ENCODE peak calls at places on chromosomes 3 and 15, in ten cellular contexts. D is ureter, M is NCI-H524 treated with DMSO at 0.1 percent for 48 hours, O is anterior cingulate cortex, A is H54, K is putamen, N is small intestine, U is H7, Z is activated T-cell treated with anti-CD3 and anti-CD28 coated beads for 1 hour, T is nephron progenitor cell. G is an unnamed sample.

GRCh38 chr3:143119009-143119914 is at the start of gene CHST2:
- DNase-seq in D (peak; percentile 57), M (peak; percentile 70), O (peak; percentile 67), A (peak; percentile 95), K (peak; percentile 76), N (peak; percentile 39), U (peak; percentile 99), Z (peak; percentile 51), T (peak; percentile 84), G (peak; percentile 46)

GRCh38 chr15:75573001-75573400 is 6.1 kb downstream of the PTPN9 start:
- DNase-seq in D (no peak), M (no peak), O (no peak), A (no peak), K (no peak), N (no peak), U (no peak), Z (no peak), T (no peak), G (no peak)

GRCh38 chr3:123375014-123375940 is 73.6 kb downstream of the ADCY5 start:
- DNase-seq in D (no peak), M (peak; percentile 95), O (no peak), A (no peak), K (no peak), N (no peak), U (no peak), Z (no peak), T (no peak), G (no peak)

GRCh38 chr3:132822837-132823236 is 100.6 kb upstream of the NPHP3 start:
- DNase-seq in D (no peak), M (no peak), O (no peak), A (no peak), K (no peak), N (no peak), U (no peak), Z (no peak), T (no peak), G (no peak)

GRCh38 chr3:103440539-103441113 is 1005.8 kb downstream of the ZPLD1 start:
- DNase-seq in D (no peak), M (no peak), O (no peak), A (no peak), K (no peak), N (peak; percentile 1), U (peak; percentile 4), Z (no peak), T (no peak), G (no peak)

GRCh38 chr3:64174328-64174727 is 50.9 kb downstream of the PRICKLE2 start:
- DNase-seq in D (no peak), M (no peak), O (no peak), A (no peak), K (no peak), N (no peak), U (no peak), Z (no peak), T (no peak), G (no peak)

GRCh38 chr15:83644453-83644852 is 9.5 kb upstream of the ADAMTSL3 start:
- DNase-seq in D (no peak), M (no peak), O (no peak), A (no peak), K (no peak), N (no peak), U (no peak), Z (no peak), T (no peak), G (no peak)

GRCh38 chr3:59426851-59427565 is 377.2 kb upstream of the CFAP20DC start:
- DNase-seq in D (no peak), M (no peak), O (no peak), A (no peak), K (no peak), N (no peak), U (no peak), Z (no peak), T (no peak), G (no peak)

GRCh38 chr3:14202874-14203520 is 24.4 kb downstream of the LSM3 start:
- DNase-seq in D (no peak), M (no peak), O (no peak), A (no peak), K (no peak), N (no peak), U (no peak), Z (no peak), T (no peak), G (no peak)

GRCh38 chr3:77052733-77053680 is 13.1 kb downstream of the ROBO2 start:
- DNase-seq in D (no peak), M (no peak), O (no peak), A (no peak), K (no peak), N (no peak), U (no peak), Z (no peak), T (no peak), G (no peak)

GRCh38 chr15:58303236-58303635 is 128.6 kb upstream of the LIPC start:
- DNase-seq in D (no peak), M (no peak), O (no peak), A (no peak), K (no peak), N (no peak), U (no peak), Z (no peak), T (no peak), G (no peak)

GRCh38 chr3:16357191-16357590 is 92.2 kb downstream of the OXNAD1 start:
- DNase-seq in D (no peak), M (no peak), O (no peak), A (no peak), K (no peak), N (no peak), U (no peak), Z (no peak), T (no peak), G (no peak)

GRCh38 chr3:14725015-14725431 is 50.1 kb downstream of the C3orf20 start:
- DNase-seq in D (peak; percentile 65), M (no peak), O (no peak), A (no peak), K (no peak), N (no peak), U (no peak), Z (no peak), T (no peak), G (no peak)

GRCh38 chr3:13022348-13023250 is 50.6 kb downstream of the IQSEC1 start:
- DNase-seq in D (no peak), M (peak; percentile 37), O (peak; percentile 52), A (peak; percentile 84), K (no peak), N (no peak), U (peak; percentile 91), Z (no peak), T (peak; percentile 73), G (no peak)

GRCh38 chr3:46021516-46021915 is 5.8 kb downstream of the XCR1 start:
- DNase-seq in D (no peak), M (no peak), O (no peak), A (no peak), K (no peak), N (no peak), U (no peak), Z (no peak), T (no peak), G (no peak)

GRCh38 chr3:120497318-120497717 is 46.5 kb upstream of the FSTL1 start:
- DNase-seq in D (no peak), M (no peak), O (no peak), A (no peak), K (no peak), N (no peak), U (no peak), Z (no peak), T (no peak), G (no peak)

GRCh38 chr15:31303434-31304073 is 23.1 kb upstream of the KLF13 start:
- DNase-seq in D (no peak), M (no peak), O (no peak), A (no peak), K (no peak), N (no peak), U (peak; percentile 87), Z (no peak), T (no peak), G (no peak)

GRCh38 chr3:27200721-27201434 is 168.3 kb downstream of the NEK10 start:
- DNase-seq in D (no peak), M (no peak), O (no peak), A (no peak), K (no peak), N (no peak), U (no peak), Z (no peak), T (no peak), G (no peak)

GRCh38 chr3:48684480-48685143 is 1.1 kb downstream of the NCKIPSD start:
- DNase-seq in D (no peak), M (no peak), O (no peak), A (no peak), K (no peak), N (no peak), U (no peak), Z (no peak), T (no peak), G (no peak)

GRCh38 chr15:35444557-35445204 is 101.3 kb downstream of the DPH6 start:
- DNase-seq in D (no peak), M (no peak), O (no peak), A (no peak), K (peak; percentile 38), N (peak; percentile 54), U (peak; percentile 38), Z (no peak), T (peak; percentile 12), G (no peak)

GRCh38 chr3:157660847-157661246 is 157.6 kb upstream of the VEPH1 start:
- DNase-seq in D (no peak), M (no peak), O (no peak), A (no peak), K (no peak), N (no peak), U (no peak), Z (no peak), T (no peak), G (no peak)

GRCh38 chr3:45957606-45958005 is 14.3 kb downstream of the CXCR6 start:
- DNase-seq in D (no peak), M (no peak), O (peak; percentile 41), A (no peak), K (peak; percentile 61), N (no peak), U (no peak), Z (no peak), T (no peak), G (no peak)

GRCh38 chr15:53962646-53963561 is 15.3 kb upstream of the UNC13C start:
- DNase-seq in D (peak; percentile 42), M (no peak), O (no peak), A (no peak), K (no peak), N (peak; percentile 24), U (no peak), Z (no peak), T (peak; percentile 61), G (no peak)

GRCh38 chr3:51703026-51703775 is 3.7 kb upstream of the GRM2 start:
- DNase-seq in D (no peak), M (no peak), O (no peak), A (no peak), K (no peak), N (no peak), U (peak; percentile 83), Z (no peak), T (no peak), G (no peak)

GRCh38 chr3:123757281-123757940 is 126.7 kb downstream of the MYLK start:
- DNase-seq in D (no peak), M (no peak), O (peak; percentile 39), A (no peak), K (peak; percentile 76), N (no peak), U (no peak), Z (no peak), T (no peak), G (no peak)

GRCh38 chr15:85404156-85404921 is 23.9 kb downstream of the AKAP13 start:
- DNase-seq in D (no peak), M (no peak), O (no peak), A (no peak), K (no peak), N (peak; percentile 46), U (no peak), Z (no peak), T (no peak), G (no peak)

GRCh38 chr15:68000754-68001153 is 53.4 kb upstream of the PIAS1 start:
- DNase-seq in D (no peak), M (no peak), O (no peak), A (no peak), K (no peak), N (no peak), U (no peak), Z (no peak), T (no peak), G (no peak)

GRCh38 chr3:13012228-13012691 is 61.0 kb downstream of the IQSEC1 start:
- DNase-seq in D (peak; percentile 69), M (no peak), O (peak; percentile 46), A (peak; percentile 68), K (no peak), N (peak; percentile 22), U (no peak), Z (peak; percentile 14), T (no peak), G (no peak)

G was measured in T-helper 17 cell.